ENCODE peak calls at places on chromosome 15, in eight cellular contexts. M, P, A, E, I, C, Y and Z are unnamed samples.

GRCh38 chr15:33565099-33565498 is 254.3 kb downstream of the RYR3 start:
- DNase-seq in M (peak), P (peak), A (no peak), E (no peak), I (no peak), C (no peak), Y (no peak), Z (no peak)

GRCh38 chr15:28098360-28098765 is 752 bp downstream of the OCA2 start:
- DNase-seq in M (no peak), P (no peak), A (no peak), E (no peak), I (no peak), C (no peak), Y (no peak), Z (no peak)

GRCh38 chr15:74901612-74902063 is 5.0 kb downstream of the FAM219B start:
- DNase-seq in M (peak), P (peak), A (peak), E (peak), I (no peak), C (peak), Y (peak), Z (peak)

GRCh38 chr15:66039117-66039860 is 170.0 kb downstream of the RAB11A start:
- DNase-seq in M (no peak), P (no peak), A (no peak), E (no peak), I (no peak), C (no peak), Y (no peak), Z (no peak)

GRCh38 chr15:47778263-47778770 is 61.0 kb downstream of the SEMA6D start:
- DNase-seq in M (no peak), P (no peak), A (no peak), E (no peak), I (no peak), C (no peak), Y (no peak), Z (no peak)

GRCh38 chr15:58369956-58370355 is 61.8 kb upstream of the LIPC start:
- DNase-seq in M (no peak), P (no peak), A (no peak), E (no peak), I (no peak), C (no peak), Y (no peak), Z (no peak)

GRCh38 chr15:40090774-40091455 is 17.8 kb downstream of the BMF start:
- DNase-seq in M (no peak), P (no peak), A (no peak), E (no peak), I (no peak), C (no peak), Y (no peak), Z (no peak)

GRCh38 chr15:92018535-92019239 is 165.2 kb downstream of the SLCO3A1 start:
- DNase-seq in M (no peak), P (no peak), A (no peak), E (no peak), I (no peak), C (no peak), Y (no peak), Z (no peak)

GRCh38 chr15:29849716-29850115 is 27.4 kb upstream of the TJP1 start:
- DNase-seq in M (no peak), P (no peak), A (no peak), E (no peak), I (no peak), C (no peak), Y (no peak), Z (no peak)

GRCh38 chr15:53833134-53833624 is 73.7 kb upstream of the WDR72 start:
- DNase-seq in M (no peak), P (peak), A (peak), E (peak), I (no peak), C (no peak), Y (no peak), Z (no peak)

GRCh38 chr15:63238796-63239195 is 38.6 kb upstream of the APH1B start:
- DNase-seq in M (no peak), P (peak), A (no peak), E (no peak), I (no peak), C (no peak), Y (no peak), Z (peak)

GRCh38 chr15:87724330-87724729 is 532.2 kb downstream of the NTRK3 start:
- DNase-seq in M (no peak), P (no peak), A (no peak), E (no peak), I (no peak), C (peak), Y (no peak), Z (no peak)

DNA sequence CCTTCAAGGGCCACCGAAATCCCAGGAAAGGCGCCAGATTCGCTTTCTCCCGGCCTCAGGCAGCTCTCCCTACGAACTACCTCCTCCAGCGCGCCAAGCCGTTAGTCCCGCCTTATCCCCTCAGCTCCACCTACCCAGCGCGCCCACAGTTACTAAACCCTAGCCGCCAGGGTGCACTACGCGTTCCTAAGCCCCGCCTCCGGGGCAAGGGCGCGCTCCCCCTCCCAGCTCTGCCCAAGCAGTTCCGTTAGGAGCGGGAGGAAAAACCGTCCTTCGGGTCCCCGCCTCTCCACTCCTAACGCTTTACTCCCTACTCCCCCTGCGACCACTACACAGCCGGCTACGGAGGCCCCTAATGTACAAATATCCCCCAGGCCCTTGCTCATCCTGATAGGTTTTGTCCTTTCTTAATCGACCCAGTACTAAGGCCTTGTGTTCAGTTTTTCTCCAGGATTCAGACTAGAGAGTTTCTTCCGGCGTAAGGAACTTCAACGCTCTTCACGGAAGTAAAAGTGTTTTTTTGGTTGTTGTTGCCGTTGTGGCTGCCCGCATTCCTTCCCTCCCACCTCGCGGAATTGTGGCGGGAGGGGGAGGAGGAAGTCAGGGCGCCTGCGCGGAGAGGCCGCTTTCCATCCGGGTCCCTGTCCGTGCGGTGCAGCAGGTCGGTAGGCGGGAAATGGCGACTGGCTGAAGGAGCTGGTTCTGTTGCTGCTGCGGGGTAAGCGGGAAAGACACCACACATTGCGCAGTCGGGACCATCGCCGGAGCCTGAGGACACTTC is at the start of gene CTDSPL2:
- DNase-seq in M (peak), P (peak), A (peak), E (peak), I (peak), C (peak), Y (peak), Z (peak)
- TF ChIP-seq POLR2A in M (peak), P (peak), A (peak), E (peak), I (peak), C (peak), Y (peak), Z (peak)

GRCh38 chr15:55588070-55588817 is at the start of gene PYGO1:
- DNase-seq in M (peak), P (peak), A (peak), E (peak), I (no peak), C (peak), Y (peak), Z (peak)
- TF ChIP-seq POLR2A in M (no peak), P (peak), A (peak), E (no peak), I (no peak), C (peak), Y (no peak), Z (no peak)

DNA sequence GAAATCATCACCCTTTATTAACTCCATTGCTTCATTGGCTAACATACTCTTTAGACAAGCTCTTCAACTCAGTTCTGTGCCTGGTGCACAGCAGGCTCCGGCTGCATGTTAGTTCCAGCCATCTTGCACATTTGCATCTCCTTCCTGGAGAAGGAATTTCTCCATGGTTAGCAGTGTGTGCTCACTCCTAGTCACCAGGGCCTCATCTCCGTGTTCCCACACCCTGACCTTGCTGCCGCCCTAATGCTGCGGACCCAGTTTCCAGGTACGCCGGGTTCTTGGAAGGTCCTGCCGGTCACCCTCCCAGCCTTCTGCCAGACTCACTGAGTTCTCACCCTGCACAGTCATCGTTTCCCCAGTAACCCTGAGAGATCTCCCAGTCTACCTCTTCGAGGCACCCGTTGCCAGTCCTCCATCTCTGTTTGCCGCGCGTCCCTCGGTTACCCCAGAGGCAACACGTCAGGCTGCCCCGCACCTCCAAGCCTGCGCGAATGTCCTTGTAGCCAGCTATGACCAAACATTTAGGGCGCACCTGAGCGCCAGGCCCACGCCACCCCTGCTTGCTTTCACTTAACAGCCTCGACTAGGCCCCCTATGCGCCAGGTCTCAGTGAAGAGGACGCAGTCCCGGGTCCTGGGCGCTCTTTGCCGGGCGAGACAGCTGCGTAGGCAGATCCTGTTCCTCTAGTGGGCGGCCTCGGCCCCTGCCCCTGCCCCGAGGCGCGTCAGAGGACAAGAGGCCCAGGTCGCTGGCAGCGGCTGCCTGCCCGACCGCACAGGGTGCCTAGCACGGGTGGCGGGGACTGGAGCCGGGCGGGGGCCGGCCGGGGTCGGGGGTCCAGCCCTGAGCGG is 744 bp upstream of the ZNF592 start:
- DNase-seq in M (peak), P (peak), A (peak), E (peak), I (peak), C (peak), Y (no peak), Z (peak)
- TF ChIP-seq POLR2A in M (no peak), P (no peak), A (peak), E (no peak), I (peak), C (peak), Y (peak), Z (peak)

DNA sequence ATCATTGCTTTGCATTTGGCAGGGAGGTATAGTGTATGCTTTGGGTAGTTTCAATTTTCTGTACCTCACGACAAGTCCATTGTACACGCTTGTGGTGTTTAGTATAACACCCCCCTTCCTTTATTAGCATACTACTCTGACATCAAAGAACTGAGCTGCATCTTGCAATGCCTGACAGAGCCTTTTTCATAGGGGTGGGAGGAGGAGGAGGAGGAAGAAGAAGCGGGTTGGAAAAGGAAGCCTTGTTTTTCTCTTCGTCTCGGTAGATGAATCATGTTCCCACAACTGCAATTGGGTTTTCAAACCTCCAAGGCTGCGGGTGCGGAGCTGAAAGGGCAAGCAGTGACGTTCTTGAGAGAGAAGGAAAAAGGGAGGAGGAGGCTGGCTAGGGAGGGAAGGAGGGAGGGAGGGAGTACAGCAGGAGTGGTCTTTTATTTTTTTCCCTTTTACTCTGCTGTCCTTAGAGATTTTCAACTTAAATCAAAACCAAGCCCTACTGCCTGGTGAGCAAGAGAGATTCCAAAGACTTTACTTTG is 175.7 kb downstream of the KLHL25 start:
- DNase-seq in M (peak), P (peak), A (peak), E (peak), I (no peak), C (peak), Y (no peak), Z (no peak)
- TF ChIP-seq POLR2A in M (no peak), P (peak), A (no peak), E (peak), I (peak), C (peak), Y (no peak), Z (no peak)